ENCODE peak calls at places on chromosomes 2 and 18, in five cellular contexts. N is midbrain, O is NCI-H1092 treated with DMSO at 0.1 percent for 48 hours, Y is ACHN, W is SW 1271. S is an unnamed sample.

GRCh38 chr2:3651686-3652516 is 6.1 kb upstream of the ALLC start:
- DNase-seq in N (peak), W (no peak), O (peak), Y (no peak), S (no peak)

GRCh38 chr2:184875911-184876310 is 277.6 kb downstream of the ZNF804A start:
- DNase-seq in Y (no peak), N (no peak), O (no peak), W (no peak), S (peak)

GRCh38 chr18:67151366-67151765 is 365.2 kb downstream of the DSEL start:
- DNase-seq in N (peak), Y (no peak), O (no peak), W (no peak), S (no peak)

GRCh38 chr2:123993728-123994323 is 31.3 kb upstream of the CNTNAP5 start:
- DNase-seq in W (no peak), Y (peak), N (peak), O (peak), S (peak)

GRCh38 chr2:127844973-127845372 is 13.0 kb downstream of the POLR2D start:
- DNase-seq in N (no peak), O (no peak), W (no peak), Y (no peak), S (no peak)

GRCh38 chr18:36130039-36130831 is 536 bp downstream of the ELP2 start:
- DNase-seq in N (no peak), W (no peak), O (no peak), Y (no peak), S (no peak)

GRCh38 chr2:167749016-167749415 is 498.4 kb downstream of the STK39 start:
- DNase-seq in O (no peak), Y (no peak), W (no peak), N (no peak), S (no peak)

GRCh38 chr2:47198985-47199451 is 43.9 kb upstream of the STPG4 start:
- DNase-seq in N (no peak), W (no peak), Y (no peak), O (no peak), S (no peak)

GRCh38 chr2:207869784-207870778 is 100.4 kb upstream of the FZD5 start:
- DNase-seq in Y (peak), W (no peak), O (no peak), N (no peak), S (no peak)

GRCh38 chr18:741931-742512 is 29.6 kb upstream of the ENOSF1 start:
- DNase-seq in O (peak), Y (peak), W (no peak), N (peak), S (peak)

GRCh38 chr2:159285929-159286708 is at the start of gene WDSUB1:
- DNase-seq in W (peak), N (peak), Y (peak), O (peak), S (no peak)

GRCh38 chr18:67266591-67267237 is 249.8 kb downstream of the DSEL start:
- DNase-seq in W (no peak), N (no peak), Y (no peak), O (no peak), S (no peak)

GRCh38 chr2:172109256-172109655 is 6.6 kb upstream of the DLX2 start:
- DNase-seq in Y (no peak), W (no peak), O (no peak), N (no peak), S (no peak)

GRCh38 chr2:128756372-128756730 is 437.7 kb upstream of the HS6ST1 start:
- DNase-seq in O (no peak), W (no peak), N (no peak), Y (no peak), S (no peak)

S was measured in glomerular endothelial cell.